ENCODE peak calls at places on chromosomes 2 and 18, in four cellular contexts. Z is renal cortical epithelial cell, J is NCI-H345, M is breast epithelium. D is an unnamed sample.

GRCh38 chr2:9738718-9739496 is 104.4 kb upstream of the TAF1B start:
- DNase-seq in M (no peak), J (no peak), Z (no peak), D (no peak)

GRCh38 chr2:162473-163135 is 101.2 kb downstream of the SH3YL1 start:
- DNase-seq in M (no peak), Z (no peak), J (no peak), D (no peak)

GRCh38 chr2:193476171-193476800 is 1281.6 kb upstream of the TMEFF2 start:
- DNase-seq in J (no peak), Z (peak), M (no peak), D (no peak)

GRCh38 chr2:97763176-97763845 is 49.9 kb downstream of the ZAP70 start:
- DNase-seq in Z (no peak), M (no peak), J (no peak), D (peak)

GRCh38 chr18:6221602-6222014 is 193.1 kb downstream of the L3MBTL4 start:
- DNase-seq in J (no peak), Z (no peak), M (no peak), D (no peak)

GRCh38 chr2:234293973-234294372 is 202.9 kb downstream of the ARL4C start:
- DNase-seq in J (no peak), M (no peak), Z (no peak), D (no peak)

GRCh38 chr2:160397530-160397865 is 96.1 kb downstream of the RBMS1 start:
- DNase-seq in M (no peak), Z (peak), J (no peak), D (no peak)

GRCh38 chr2:170139276-170139967 is 38.5 kb upstream of the MYO3B start:
- DNase-seq in J (no peak), M (no peak), Z (no peak), D (no peak)

GRCh38 chr2:43399515-43400245 is 173.3 kb upstream of the ZFP36L2 start:
- DNase-seq in Z (peak), J (no peak), M (no peak), D (no peak)

GRCh38 chr2:43484323-43484930 is 111.4 kb downstream of the THADA start:
- DNase-seq in Z (peak), M (no peak), J (peak), D (no peak)

GRCh38 chr18:8933714-8934284 is 168.7 kb upstream of the NDUFV2 start:
- DNase-seq in M (no peak), J (no peak), Z (peak), D (no peak)

GRCh38 chr2:9655441-9656269 is 24.9 kb upstream of the YWHAQ start:
- DNase-seq in J (no peak), Z (peak), M (no peak), D (peak)

GRCh38 chr2:216490061-216490460 is 8.6 kb upstream of the RPL37A start:
- DNase-seq in Z (peak), J (no peak), M (no peak), D (no peak)

GRCh38 chr2:200781626-200782025 is 30.1 kb upstream of the BZW1 start:
- DNase-seq in J (no peak), Z (peak), M (no peak), D (no peak)

D was measured in islet precursor cell.